ENCODE peak calls at places on chromosomes 3 and 15, in five cellular contexts. F is caudate nucleus, C is iPS-NIHi11, X is NCI-H1105 treated with DMSO at 0.1 percent for 48 hours, M is cardiac fibroblast. E is an unnamed sample.

GRCh38 chr15:53693729-53694533 is 65.5 kb downstream of the WDR72 start:
- DNase-seq in F (no peak), C (no peak), X (peak), M (no peak), E (peak)

GRCh38 chr3:54939591-54940300 is 11.9 kb upstream of the LRTM1 start:
- DNase-seq in F (no peak), C (no peak), X (no peak), M (no peak), E (no peak)

GRCh38 chr3:16916840-16917239 is 32.1 kb downstream of the PLCL2 start:
- DNase-seq in F (no peak), C (no peak), X (no peak), M (no peak), E (no peak)

GRCh38 chr15:89645680-89646079 is 9.6 kb downstream of the KIF7 start:
- DNase-seq in F (no peak), C (no peak), X (no peak), M (no peak), E (no peak)

GRCh38 chr3:37772773-37773291 is 88.8 kb upstream of the CTDSPL start:
- DNase-seq in F (no peak), C (no peak), X (no peak), M (no peak), E (no peak)

GRCh38 chr3:38171622-38172021 is 6.3 kb downstream of the OXSR1 start:
- DNase-seq in F (no peak), C (no peak), X (no peak), M (no peak), E (no peak)

GRCh38 chr3:37324752-37325407 is 150.5 kb upstream of the LRRFIP2 start:
- DNase-seq in F (no peak), C (no peak), X (no peak), M (peak), E (no peak)

GRCh38 chr3:32004111-32004790 is 22.7 kb downstream of the ZNF860 start:
- DNase-seq in F (no peak), C (peak), X (no peak), M (no peak), E (no peak)

GRCh38 chr15:85485956-85486567 is 105.7 kb downstream of the AKAP13 start:
- DNase-seq in F (peak), C (peak), X (peak), M (peak), E (no peak)

GRCh38 chr15:41892621-41893421 is 1.0 kb downstream of the SPTBN5 start:
- DNase-seq in F (no peak), C (peak), X (no peak), M (peak), E (no peak)

E was measured in hypothalamus.